ENCODE peak calls at places on chromosomes 12 and 14, in seven cellular contexts. One of them, this sample, is unnamed.
A peak's percentile ranks its signal among the peaks of the same experiment; 100 is the strongest.

GRCh38 chr12:29726321-29726692 is 57.4 kb downstream of the TMTC1 start:
- DNase-seq in IMR-90: peak; percentile 38
- DNase-seq in H1: no peak
- DNase-seq in neuronal stem cell: no peak
- DNase-seq in trophoblast cell: no peak
- DNase-seq in mesenchymal stem cell: peak; percentile 50
- DNase-seq in H9: no peak
- DNase-seq in this sample: no peak

GRCh38 chr12:76777765-76778216 is 13.9 kb downstream of the ZDHHC17 start:
- DNase-seq in IMR-90: no peak
- DNase-seq in H1: no peak
- DNase-seq in neuronal stem cell: no peak
- DNase-seq in trophoblast cell: no peak
- DNase-seq in mesenchymal stem cell: no peak
- DNase-seq in H9: no peak
- DNase-seq in this sample: no peak

GRCh38 chr14:93201155-93201704 is 5.6 kb downstream of the GON7 start:
- DNase-seq in IMR-90: no peak
- DNase-seq in H1: no peak
- DNase-seq in neuronal stem cell: no peak
- DNase-seq in trophoblast cell: no peak
- DNase-seq in mesenchymal stem cell: no peak
- DNase-seq in H9: no peak
- DNase-seq in this sample: no peak

GRCh38 chr12:75981773-75982564 is 49.6 kb downstream of the PHLDA1 start:
- DNase-seq in IMR-90: peak; percentile 75
- DNase-seq in H1: no peak
- DNase-seq in neuronal stem cell: no peak
- DNase-seq in trophoblast cell: no peak
- DNase-seq in mesenchymal stem cell: no peak
- DNase-seq in H9: no peak
- DNase-seq in this sample: peak; percentile 43

GRCh38 chr14:33030406-33030805 is 91.7 kb downstream of the NPAS3 start:
- DNase-seq in IMR-90: no peak
- DNase-seq in H1: no peak
- DNase-seq in neuronal stem cell: no peak
- DNase-seq in trophoblast cell: no peak
- DNase-seq in mesenchymal stem cell: no peak
- DNase-seq in H9: no peak
- DNase-seq in this sample: no peak

GRCh38 chr14:60327447-60328331 is 78.7 kb downstream of the PPM1A start:
- DNase-seq in IMR-90: peak; percentile 20
- DNase-seq in H1: peak; percentile 72
- DNase-seq in neuronal stem cell: no peak
- DNase-seq in trophoblast cell: no peak
- DNase-seq in mesenchymal stem cell: no peak
- DNase-seq in H9: peak; percentile 51
- DNase-seq in this sample: peak; percentile 35

GRCh38 chr14:35285991-35286564 is 6.1 kb upstream of the PSMA6 start:
- DNase-seq in IMR-90: no peak
- DNase-seq in H1: no peak
- DNase-seq in neuronal stem cell: no peak
- DNase-seq in trophoblast cell: no peak
- DNase-seq in mesenchymal stem cell: no peak
- DNase-seq in H9: no peak
- DNase-seq in this sample: no peak

GRCh38 chr12:92136883-92137582 is 8.6 kb downstream of the BTG1 start:
- DNase-seq in IMR-90: peak; percentile 97
- DNase-seq in H1: no peak
- DNase-seq in neuronal stem cell: no peak
- DNase-seq in trophoblast cell: no peak
- DNase-seq in mesenchymal stem cell: peak; percentile 90
- DNase-seq in H9: no peak
- DNase-seq in this sample: no peak

GRCh38 chr14:105411017-105411941 is 8.3 kb upstream of the MTA1 start:
- DNase-seq in IMR-90: peak; percentile 33
- DNase-seq in H1: peak; percentile 74
- DNase-seq in neuronal stem cell: no peak
- DNase-seq in trophoblast cell: peak; percentile 43
- DNase-seq in mesenchymal stem cell: peak; percentile 37
- DNase-seq in H9: peak; percentile 65
- DNase-seq in this sample: no peak

GRCh38 chr12:79566452-79566851 is 124.3 kb downstream of the PAWR start:
- DNase-seq in IMR-90: peak; percentile 24
- DNase-seq in H1: no peak
- DNase-seq in neuronal stem cell: no peak
- DNase-seq in trophoblast cell: no peak
- DNase-seq in mesenchymal stem cell: peak; percentile 69
- DNase-seq in H9: no peak
- DNase-seq in this sample: no peak

GRCh38 chr12:38744056-38744455 is 161.3 kb downstream of the CPNE8 start:
- DNase-seq in IMR-90: no peak
- DNase-seq in H1: no peak
- DNase-seq in neuronal stem cell: no peak
- DNase-seq in trophoblast cell: no peak
- DNase-seq in mesenchymal stem cell: peak; percentile 2
- DNase-seq in H9: no peak
- DNase-seq in this sample: no peak

GRCh38 chr12:86675197-86675596 is 419.0 kb upstream of the MGAT4C start:
- DNase-seq in IMR-90: no peak
- DNase-seq in H1: no peak
- DNase-seq in neuronal stem cell: no peak
- DNase-seq in trophoblast cell: no peak
- DNase-seq in mesenchymal stem cell: no peak
- DNase-seq in H9: no peak
- DNase-seq in this sample: no peak

GRCh38 chr12:452667-453210 is 7.0 kb upstream of the B4GALNT3 start:
- DNase-seq in IMR-90: no peak
- DNase-seq in H1: peak; percentile 80
- DNase-seq in neuronal stem cell: no peak
- DNase-seq in trophoblast cell: no peak
- DNase-seq in mesenchymal stem cell: no peak
- DNase-seq in H9: peak; percentile 20
- DNase-seq in this sample: no peak

GRCh38 chr14:75298187-75298985 is 19.8 kb downstream of the FOS start:
- DNase-seq in IMR-90: no peak
- DNase-seq in H1: no peak
- DNase-seq in neuronal stem cell: no peak
- DNase-seq in trophoblast cell: no peak
- DNase-seq in mesenchymal stem cell: no peak
- DNase-seq in H9: no peak
- DNase-seq in this sample: no peak

GRCh38 chr14:105058521-105059034 is 6.7 kb downstream of the GPR132 start:
- DNase-seq in IMR-90: no peak
- DNase-seq in H1: no peak
- DNase-seq in neuronal stem cell: no peak
- DNase-seq in trophoblast cell: peak; percentile 98
- DNase-seq in mesenchymal stem cell: no peak
- DNase-seq in H9: peak; percentile 25
- DNase-seq in this sample: no peak

GRCh38 chr12:110906985-110907384 is 13.4 kb downstream of the MYL2 start:
- DNase-seq in IMR-90: no peak
- DNase-seq in H1: no peak
- DNase-seq in neuronal stem cell: no peak
- DNase-seq in trophoblast cell: peak; percentile 46
- DNase-seq in mesenchymal stem cell: no peak
- DNase-seq in H9: no peak
- DNase-seq in this sample: no peak

GRCh38 chr14:50615056-50615455 is 53.0 kb downstream of the SAV1 start:
- DNase-seq in IMR-90: no peak
- DNase-seq in H1: no peak
- DNase-seq in neuronal stem cell: no peak
- DNase-seq in trophoblast cell: no peak
- DNase-seq in mesenchymal stem cell: no peak
- DNase-seq in H9: no peak
- DNase-seq in this sample: no peak

GRCh38 chr12:16526693-16527092 is 79.3 kb downstream of the LMO3 start:
- DNase-seq in IMR-90: peak; percentile 92
- DNase-seq in H1: no peak
- DNase-seq in neuronal stem cell: no peak
- DNase-seq in trophoblast cell: no peak
- DNase-seq in mesenchymal stem cell: peak; percentile 20
- DNase-seq in H9: no peak
- DNase-seq in this sample: peak; percentile 19

GRCh38 chr12:59111873-59112272 is 191.6 kb upstream of the LRIG3 start:
- DNase-seq in IMR-90: no peak
- DNase-seq in H1: no peak
- DNase-seq in neuronal stem cell: no peak
- DNase-seq in trophoblast cell: no peak
- DNase-seq in mesenchymal stem cell: no peak
- DNase-seq in H9: no peak
- DNase-seq in this sample: no peak

GRCh38 chr14:54085137-54085810 is 128.6 kb upstream of the BMP4 start:
- DNase-seq in IMR-90: peak; percentile 34
- DNase-seq in H1: no peak
- DNase-seq in neuronal stem cell: no peak
- DNase-seq in trophoblast cell: no peak
- DNase-seq in mesenchymal stem cell: peak; percentile 66
- DNase-seq in H9: no peak
- DNase-seq in this sample: no peak

GRCh38 chr12:10982244-10982643 is 4.5 kb downstream of the TAS2R50 start:
- DNase-seq in IMR-90: no peak
- DNase-seq in H1: no peak
- DNase-seq in neuronal stem cell: no peak
- DNase-seq in trophoblast cell: no peak
- DNase-seq in mesenchymal stem cell: no peak
- DNase-seq in H9: no peak
- DNase-seq in this sample: no peak

GRCh38 chr14:54488318-54488645 is 498 bp downstream of the GMFB start:
- DNase-seq in IMR-90: no peak
- DNase-seq in H1: no peak
- DNase-seq in neuronal stem cell: no peak
- DNase-seq in trophoblast cell: no peak
- DNase-seq in mesenchymal stem cell: no peak
- DNase-seq in H9: no peak
- DNase-seq in this sample: peak; percentile 85

GRCh38 chr12:117671734-117672133 is 297.1 kb downstream of the KSR2 start:
- DNase-seq in IMR-90: no peak
- DNase-seq in H1: peak; percentile 87
- DNase-seq in neuronal stem cell: peak; percentile 36
- DNase-seq in trophoblast cell: peak; percentile 4
- DNase-seq in mesenchymal stem cell: peak; percentile 19
- DNase-seq in H9: peak; percentile 91
- DNase-seq in this sample: peak; percentile 94

GRCh38 chr12:94714378-94714777 is 64.0 kb upstream of the TMCC3 start:
- DNase-seq in IMR-90: peak; percentile 34
- DNase-seq in H1: no peak
- DNase-seq in neuronal stem cell: no peak
- DNase-seq in trophoblast cell: no peak
- DNase-seq in mesenchymal stem cell: peak; percentile 50
- DNase-seq in H9: no peak
- DNase-seq in this sample: no peak

GRCh38 chr12:52395761-52396434 is 10.2 kb downstream of the KRT82 start:
- DNase-seq in IMR-90: no peak
- DNase-seq in H1: peak; percentile 87
- DNase-seq in neuronal stem cell: no peak
- DNase-seq in trophoblast cell: peak; percentile 71
- DNase-seq in mesenchymal stem cell: no peak
- DNase-seq in H9: peak; percentile 97
- DNase-seq in this sample: peak; percentile 90

GRCh38 chr14:69260979-69261605 is 1.1 kb downstream of the GALNT16 start:
- DNase-seq in IMR-90: no peak
- DNase-seq in H1: peak; percentile 87
- DNase-seq in neuronal stem cell: peak; percentile 51
- DNase-seq in trophoblast cell: no peak
- DNase-seq in mesenchymal stem cell: no peak
- DNase-seq in H9: peak; percentile 75
- DNase-seq in this sample: peak; percentile 54

GRCh38 chr12:42786400-42786799 is 196.9 kb upstream of the PRICKLE1 start:
- DNase-seq in IMR-90: peak; percentile 41
- DNase-seq in H1: no peak
- DNase-seq in neuronal stem cell: no peak
- DNase-seq in trophoblast cell: no peak
- DNase-seq in mesenchymal stem cell: no peak
- DNase-seq in H9: no peak
- DNase-seq in this sample: no peak

GRCh38 chr12:122951979-122952892 is 14.0 kb downstream of the ABCB9 start:
- DNase-seq in IMR-90: peak; percentile 67
- DNase-seq in H1: peak; percentile 73
- DNase-seq in neuronal stem cell: peak; percentile 54
- DNase-seq in trophoblast cell: peak; percentile 61
- DNase-seq in mesenchymal stem cell: peak; percentile 77
- DNase-seq in H9: peak; percentile 76
- DNase-seq in this sample: peak; percentile 66

GRCh38 chr12:75553398-75553797 is 42.0 kb upstream of the KRR1 start:
- DNase-seq in IMR-90: no peak
- DNase-seq in H1: no peak
- DNase-seq in neuronal stem cell: peak; percentile 31
- DNase-seq in trophoblast cell: peak; percentile 18
- DNase-seq in mesenchymal stem cell: peak; percentile 33
- DNase-seq in H9: no peak
- DNase-seq in this sample: peak; percentile 86

GRCh38 chr12:108033091-108033490 is 96.0 kb upstream of the WSCD2 start:
- DNase-seq in IMR-90: no peak
- DNase-seq in H1: no peak
- DNase-seq in neuronal stem cell: peak; percentile 64
- DNase-seq in trophoblast cell: no peak
- DNase-seq in mesenchymal stem cell: no peak
- DNase-seq in H9: peak; percentile 52
- DNase-seq in this sample: peak; percentile 93
- H3K18ac ChIP-seq in IMR-90: no peak overlapping the region
- H3K18ac ChIP-seq in H1: no peak overlapping the region
- H3K18ac ChIP-seq in neuronal stem cell: no peak overlapping the region
- H3K18ac ChIP-seq in trophoblast cell: no peak overlapping the region
- H3K18ac ChIP-seq in mesenchymal stem cell: no peak overlapping the region
- H3K18ac ChIP-seq in H9: peak overlapping the region; percentile 37
- H3K18ac ChIP-seq in this sample: no peak overlapping the region

GRCh38 chr14:103476631-103477030 is 46.0 kb downstream of the CKB start:
- DNase-seq in IMR-90: no peak
- DNase-seq in H1: no peak
- DNase-seq in neuronal stem cell: no peak
- DNase-seq in trophoblast cell: no peak
- DNase-seq in mesenchymal stem cell: no peak
- DNase-seq in H9: no peak
- DNase-seq in this sample: no peak
- H4K8ac ChIP-seq in IMR-90: no peak overlapping the region
- H4K8ac ChIP-seq in H1: no peak overlapping the region
- H4K8ac ChIP-seq in neuronal stem cell: no peak overlapping the region
- H4K8ac ChIP-seq in trophoblast cell: no peak overlapping the region
- H4K8ac ChIP-seq in mesenchymal stem cell: no peak overlapping the region
- H4K8ac ChIP-seq in H9: no peak overlapping the region
- H4K8ac ChIP-seq in this sample: no peak overlapping the region

GRCh38 chr12:125633686-125634085 is 568.5 kb downstream of the AACS start:
- DNase-seq in IMR-90: no peak
- DNase-seq in H1: no peak
- DNase-seq in neuronal stem cell: no peak
- DNase-seq in trophoblast cell: no peak
- DNase-seq in mesenchymal stem cell: no peak
- DNase-seq in H9: peak; percentile 49
- DNase-seq in this sample: peak; percentile 60
- H3K18ac ChIP-seq in IMR-90: no peak overlapping the region
- H3K18ac ChIP-seq in H1: no peak overlapping the region
- H3K18ac ChIP-seq in neuronal stem cell: no peak overlapping the region
- H3K18ac ChIP-seq in trophoblast cell: no peak overlapping the region
- H3K18ac ChIP-seq in mesenchymal stem cell: no peak overlapping the region
- H3K18ac ChIP-seq in H9: no peak overlapping the region
- H3K18ac ChIP-seq in this sample: no peak overlapping the region

DNA sequence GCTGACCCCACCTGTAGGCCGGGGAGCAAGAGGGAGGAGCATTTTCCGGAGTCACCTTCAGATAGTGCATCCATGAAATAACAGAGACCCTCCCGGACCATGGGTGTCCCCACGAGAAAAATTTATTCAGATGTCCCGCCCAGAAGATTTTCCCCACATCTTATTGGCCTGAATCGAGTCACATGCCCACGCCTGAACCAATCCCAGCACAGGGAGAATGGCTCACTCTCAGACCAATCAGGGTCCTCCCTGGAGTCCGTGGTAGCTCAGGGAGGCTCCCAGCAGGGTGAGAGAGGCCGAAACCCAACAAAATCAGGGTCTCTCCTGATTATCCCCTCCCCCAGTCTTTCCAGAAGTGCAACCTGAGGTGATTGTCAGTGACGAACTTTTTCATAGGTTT is 16.4 kb upstream of the NCOR2 start:
- DNase-seq in IMR-90: no peak
- DNase-seq in H1: no peak
- DNase-seq in neuronal stem cell: no peak
- DNase-seq in trophoblast cell: no peak
- DNase-seq in mesenchymal stem cell: no peak
- DNase-seq in H9: no peak
- DNase-seq in this sample: peak; percentile 44
- H4K8ac ChIP-seq in IMR-90: no peak overlapping the region
- H4K8ac ChIP-seq in H1: no peak overlapping the region
- H4K8ac ChIP-seq in neuronal stem cell: no peak overlapping the region
- H4K8ac ChIP-seq in trophoblast cell: no peak overlapping the region
- H4K8ac ChIP-seq in mesenchymal stem cell: no peak overlapping the region
- H4K8ac ChIP-seq in H9: no peak overlapping the region
- H4K8ac ChIP-seq in this sample: no peak overlapping the region

This sample was measured in mesendoderm.